ENCODE peak calls at places on chromosome 13, in four cellular contexts. One of them, this sample, is unnamed.

GRCh38 chr13:113861433-113862030 is 2.3 kb downstream of the GAS6 start:
- DNase-seq in H1: peak; percentile 51
- DNase-seq in GM12878: no peak
- DNase-seq in HepG2: no peak
- DNase-seq in this sample: no peak

GRCh38 chr13:44668707-44669106 is 92.6 kb upstream of the TSC22D1 start:
- DNase-seq in GM12878: no peak
- DNase-seq in HepG2: no peak
- DNase-seq in H1: no peak
- DNase-seq in this sample: no peak

GRCh38 chr13:27211771-27212364 is 39.5 kb upstream of the RPL21 start:
- DNase-seq in H1: no peak
- DNase-seq in HepG2: no peak
- DNase-seq in GM12878: no peak
- DNase-seq in this sample: no peak

GRCh38 chr13:72139192-72139591 is 272.2 kb upstream of the DACH1 start:
- DNase-seq in GM12878: no peak
- DNase-seq in H1: no peak
- DNase-seq in HepG2: no peak
- DNase-seq in this sample: no peak

GRCh38 chr13:23748591-23748990 is 140.6 kb downstream of the MIPEP start:
- DNase-seq in GM12878: no peak
- DNase-seq in H1: no peak
- DNase-seq in HepG2: no peak
- DNase-seq in this sample: peak; percentile 51

GRCh38 chr13:77437267-77437666 is 98.2 kb upstream of the SCEL start:
- DNase-seq in GM12878: no peak
- DNase-seq in HepG2: peak; percentile 5
- DNase-seq in H1: no peak
- DNase-seq in this sample: no peak

GRCh38 chr13:75480691-75481175 is 1.2 kb downstream of the TBC1D4 start:
- DNase-seq in GM12878: no peak
- DNase-seq in HepG2: peak; percentile 53
- DNase-seq in H1: peak; percentile 61
- DNase-seq in this sample: no peak

GRCh38 chr13:69213331-69213850 is 894.2 kb upstream of the ATXN8OS start:
- DNase-seq in GM12878: no peak
- DNase-seq in H1: no peak
- DNase-seq in HepG2: no peak
- DNase-seq in this sample: no peak

GRCh38 chr13:26062853-26063444 is 11.1 kb upstream of the SHISA2 start:
- DNase-seq in HepG2: peak; percentile 59
- DNase-seq in GM12878: no peak
- DNase-seq in H1: no peak
- DNase-seq in this sample: no peak

GRCh38 chr13:42039946-42040729 is 8.3 kb upstream of the DGKH start:
- DNase-seq in H1: peak; percentile 85
- DNase-seq in HepG2: no peak
- DNase-seq in GM12878: peak; percentile 25
- DNase-seq in this sample: no peak

GRCh38 chr13:71089105-71089504 is 777.9 kb downstream of the DACH1 start:
- DNase-seq in H1: no peak
- DNase-seq in GM12878: no peak
- DNase-seq in HepG2: no peak
- DNase-seq in this sample: no peak

GRCh38 chr13:41231786-41232185 is 31.6 kb downstream of the MTRF1 start:
- DNase-seq in GM12878: peak; percentile 24
- DNase-seq in H1: no peak
- DNase-seq in HepG2: peak; percentile 28
- DNase-seq in this sample: no peak

GRCh38 chr13:25494708-25495411 is 123.1 kb downstream of the ATP8A2 start:
- DNase-seq in HepG2: no peak
- DNase-seq in H1: no peak
- DNase-seq in GM12878: no peak
- DNase-seq in this sample: no peak

GRCh38 chr13:33509642-33510229 is 224.2 kb upstream of the STARD13 start:
- DNase-seq in HepG2: no peak
- DNase-seq in GM12878: no peak
- DNase-seq in H1: no peak
- DNase-seq in this sample: no peak

GRCh38 chr13:100987993-100988392 is 313.4 kb upstream of the TMTC4 start:
- DNase-seq in HepG2: no peak
- DNase-seq in GM12878: no peak
- DNase-seq in H1: no peak
- DNase-seq in this sample: peak; percentile 42

GRCh38 chr13:41905600-41906254 is 55.2 kb downstream of the VWA8 start:
- DNase-seq in HepG2: peak; percentile 28
- DNase-seq in GM12878: no peak
- DNase-seq in H1: no peak
- DNase-seq in this sample: no peak

GRCh38 chr13:101474419-101474957 is 22.0 kb downstream of the ITGBL1 start:
- DNase-seq in HepG2: no peak
- DNase-seq in GM12878: no peak
- DNase-seq in H1: peak; percentile 61
- DNase-seq in this sample: peak; percentile 47

GRCh38 chr13:36089130-36089529 is 42.1 kb downstream of the DCLK1 start:
- DNase-seq in HepG2: no peak
- DNase-seq in GM12878: no peak
- DNase-seq in H1: no peak
- DNase-seq in this sample: no peak

GRCh38 chr13:24128112-24128511 is 32.4 kb upstream of the SPATA13 start:
- DNase-seq in H1: no peak
- DNase-seq in GM12878: no peak
- DNase-seq in HepG2: no peak
- DNase-seq in this sample: no peak

GRCh38 chr13:93776936-93777335 is 550.3 kb downstream of the GPC6 start:
- DNase-seq in H1: no peak
- DNase-seq in HepG2: no peak
- DNase-seq in GM12878: no peak
- DNase-seq in this sample: no peak

GRCh38 chr13:98509271-98510155 is 67.4 kb downstream of the STK24 start:
- DNase-seq in H1: no peak
- DNase-seq in GM12878: peak; percentile 79
- DNase-seq in HepG2: peak; percentile 30
- DNase-seq in this sample: no peak

GRCh38 chr13:21826214-21827015 is 155.5 kb downstream of the FGF9 start:
- DNase-seq in HepG2: no peak
- DNase-seq in H1: no peak
- DNase-seq in GM12878: no peak
- DNase-seq in this sample: no peak

GRCh38 chr13:67752741-67753140 is 522.6 kb upstream of the PCDH9 start:
- DNase-seq in H1: no peak
- DNase-seq in HepG2: no peak
- DNase-seq in GM12878: no peak
- DNase-seq in this sample: no peak

GRCh38 chr13:46182491-46182877 is 507 bp upstream of the LCP1 start:
- DNase-seq in HepG2: no peak
- DNase-seq in GM12878: no peak
- DNase-seq in H1: no peak
- DNase-seq in this sample: no peak

GRCh38 chr13:46181799-46182490 is at the start of gene LCP1:
- DNase-seq in H1: no peak
- DNase-seq in HepG2: no peak
- DNase-seq in GM12878: peak; percentile 97
- DNase-seq in this sample: no peak

GRCh38 chr13:46184277-46184699 is 2.3 kb upstream of the LCP1 start:
- DNase-seq in H1: peak; percentile 75
- DNase-seq in HepG2: peak; percentile 28
- DNase-seq in GM12878: no peak
- DNase-seq in this sample: peak; percentile 38

GRCh38 chr13:46185634-46186033 is 3.7 kb upstream of the LCP1 start:
- DNase-seq in H1: no peak
- DNase-seq in HepG2: no peak
- DNase-seq in GM12878: no peak
- DNase-seq in this sample: no peak

DNA sequence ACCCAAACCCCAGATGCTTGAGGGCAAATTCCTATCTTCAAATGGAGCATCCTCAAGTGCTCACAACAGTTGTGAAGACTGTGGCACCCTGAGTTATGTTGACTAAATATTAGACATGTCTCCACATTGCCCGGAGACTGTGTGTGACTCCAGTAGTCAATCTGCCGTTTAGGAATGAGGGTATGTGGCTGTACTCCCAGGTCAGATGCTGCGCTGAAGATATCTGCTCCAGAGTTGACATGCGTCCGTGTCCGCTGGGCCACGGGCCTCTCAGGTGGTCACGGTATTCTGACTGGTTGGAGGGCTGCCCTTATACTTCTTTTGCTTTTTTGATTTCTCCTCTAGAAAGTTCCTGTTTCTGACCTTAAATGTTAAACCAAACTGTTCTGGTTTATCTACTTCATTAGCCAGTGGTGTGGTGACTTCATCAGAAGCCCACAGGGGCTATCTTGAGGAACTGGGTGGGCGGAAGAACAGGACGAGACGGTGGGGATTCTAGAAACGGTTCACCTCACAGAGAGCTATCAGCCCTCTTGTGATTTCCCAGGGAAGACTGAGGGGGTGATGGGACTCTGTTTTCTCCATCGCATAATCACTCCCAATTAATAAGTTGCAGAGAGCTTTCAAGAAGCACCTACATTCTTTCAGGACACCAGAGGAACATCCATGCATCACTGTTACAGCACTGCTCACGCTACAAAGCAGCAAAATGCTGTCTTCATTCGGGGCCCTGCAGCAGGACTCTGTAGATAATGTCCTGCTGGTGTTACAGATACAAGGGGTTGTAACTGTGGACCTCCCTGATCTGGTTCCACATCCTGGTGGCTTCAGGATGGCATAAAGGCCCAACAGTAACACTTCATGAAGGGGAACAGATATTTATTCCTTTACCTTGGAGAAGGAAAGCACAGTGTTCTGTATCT is 1.3 kb upstream of the LCP1 start:
- DNase-seq in H1: no peak
- DNase-seq in GM12878: no peak
- DNase-seq in HepG2: no peak
- DNase-seq in this sample: no peak
- TF ChIP-seq SUZ12 in H1: no peak
- TF ChIP-seq SUZ12 in GM12878: no peak
- TF ChIP-seq SUZ12 in HepG2: no peak
- TF ChIP-seq SUZ12 in this sample: no peak

DNA sequence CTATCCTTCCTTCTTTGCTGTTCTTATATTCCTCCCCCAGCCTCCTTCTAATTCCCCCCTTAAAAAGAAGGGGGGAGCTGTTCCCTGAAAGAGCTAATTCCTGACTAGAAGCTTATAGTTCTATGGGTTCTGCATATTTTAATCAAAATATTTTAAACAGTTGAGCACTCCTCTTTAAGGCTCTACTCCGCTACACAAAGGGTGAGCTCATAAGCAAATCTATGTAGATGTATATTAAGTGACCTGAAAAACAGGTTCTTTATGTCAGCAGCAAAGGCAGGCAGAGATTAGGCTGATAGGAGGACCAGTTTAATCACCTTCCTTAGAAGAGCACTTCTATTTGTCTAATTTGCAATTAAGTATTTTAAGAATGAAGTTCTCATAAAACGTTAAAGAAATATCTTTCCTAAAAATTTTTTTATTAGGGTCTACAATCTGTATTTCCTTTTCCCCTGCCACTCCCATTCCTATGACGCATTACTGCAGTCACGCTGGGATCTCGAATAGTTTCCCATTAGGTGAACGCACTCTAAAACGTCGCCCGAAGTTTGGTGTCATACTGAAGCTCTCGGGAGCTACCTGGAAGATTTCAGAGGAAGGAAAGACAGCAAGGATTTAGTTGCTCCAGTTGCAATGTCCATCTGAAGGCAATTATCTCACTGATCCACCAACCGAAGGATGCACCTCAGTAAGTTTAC is 5.1 kb downstream of the EFNB2 start:
- DNase-seq in HepG2: no peak
- DNase-seq in H1: no peak
- DNase-seq in GM12878: no peak
- DNase-seq in this sample: no peak
- H3K4me3 ChIP-seq in HepG2: no peak overlapping the region
- H3K4me3 ChIP-seq in H1: no peak overlapping the region
- H3K4me3 ChIP-seq in GM12878: no peak overlapping the region
- H3K4me3 ChIP-seq in this sample: no peak overlapping the region

GRCh38 chr13:95153647-95154405 is 147.4 kb downstream of the ABCC4 start:
- DNase-seq in HepG2: no peak
- DNase-seq in GM12878: no peak
- DNase-seq in H1: no peak
- DNase-seq in this sample: peak; percentile 30

GRCh38 chr13:95155093-95155492 is 146.2 kb downstream of the ABCC4 start:
- DNase-seq in H1: no peak
- DNase-seq in GM12878: no peak
- DNase-seq in HepG2: no peak
- DNase-seq in this sample: no peak

GRCh38 chr13:95156208-95156607 is 145.0 kb downstream of the ABCC4 start:
- DNase-seq in H1: no peak
- DNase-seq in HepG2: peak; percentile 6
- DNase-seq in GM12878: no peak
- DNase-seq in this sample: no peak

GRCh38 chr13:95155504-95155903 is 145.7 kb downstream of the ABCC4 start:
- DNase-seq in HepG2: no peak
- DNase-seq in H1: no peak
- DNase-seq in GM12878: no peak
- DNase-seq in this sample: no peak

DNA sequence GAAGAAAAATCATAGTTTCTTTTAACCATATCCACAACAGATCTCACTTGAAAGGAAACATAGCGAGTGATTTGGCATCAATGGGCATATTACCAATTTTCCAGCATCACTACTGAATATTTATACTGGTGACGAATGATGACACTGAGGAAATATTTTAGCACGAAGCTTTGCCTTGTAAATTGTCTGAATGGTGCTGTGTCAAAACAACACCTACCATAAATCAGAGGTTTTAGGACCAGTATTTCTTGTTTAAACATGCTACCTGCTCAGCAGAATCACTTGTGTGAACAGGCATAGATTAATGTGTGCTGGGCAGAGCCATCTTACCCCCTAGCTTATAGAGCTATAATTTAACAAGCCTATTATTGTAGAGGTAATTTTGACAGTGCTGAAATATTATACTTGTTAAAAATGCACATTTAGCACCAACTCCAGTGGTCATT is 146.8 kb downstream of the ABCC4 start:
- DNase-seq in HepG2: no peak
- DNase-seq in GM12878: no peak
- DNase-seq in H1: no peak
- DNase-seq in this sample: no peak
- TF ChIP-seq YY1 in HepG2: no peak
- TF ChIP-seq YY1 in GM12878: no peak
- TF ChIP-seq YY1 in H1: no peak
- TF ChIP-seq YY1 in this sample: no peak

GRCh38 chr13:111337741-111338140 is 17.3 kb downstream of the TEX29 start:
- DNase-seq in H1: no peak
- DNase-seq in HepG2: no peak
- DNase-seq in GM12878: no peak
- DNase-seq in this sample: no peak

GRCh38 chr13:111335263-111335662 is 14.8 kb downstream of the TEX29 start:
- DNase-seq in HepG2: no peak
- DNase-seq in H1: peak; percentile 14
- DNase-seq in GM12878: no peak
- DNase-seq in this sample: no peak

GRCh38 chr13:111337206-111337605 is 16.8 kb downstream of the TEX29 start:
- DNase-seq in HepG2: no peak
- DNase-seq in H1: no peak
- DNase-seq in GM12878: no peak
- DNase-seq in this sample: no peak

GRCh38 chr13:111338841-111339240 is 18.4 kb downstream of the TEX29 start:
- DNase-seq in H1: no peak
- DNase-seq in HepG2: no peak
- DNase-seq in GM12878: no peak
- DNase-seq in this sample: no peak

GRCh38 chr13:111336666-111337065 is 16.2 kb downstream of the TEX29 start:
- DNase-seq in H1: no peak
- DNase-seq in GM12878: no peak
- DNase-seq in HepG2: no peak
- DNase-seq in this sample: no peak
- TF ChIP-seq SUZ12 in H1: no peak
- TF ChIP-seq SUZ12 in GM12878: no peak
- TF ChIP-seq SUZ12 in HepG2: no peak
- TF ChIP-seq SUZ12 in this sample: no peak